ENCODE peak calls at places on chromosomes 12 and 14, in four cellular contexts. R is IMR-90, Z is GM12878, C is K562. V is an unnamed sample.

GRCh38 chr12:39575498-39575875 is 44.1 kb downstream of the ABCD2 start:
- DNase-seq in R (no peak), Z (no peak), C (no peak), V (no peak)

GRCh38 chr12:57618966-57619433 is 7.8 kb downstream of the ARHGEF25 start:
- DNase-seq in R (no peak), Z (no peak), C (no peak), V (no peak)

GRCh38 chr12:120242275-120242799 is 23.2 kb downstream of the PXN start:
- DNase-seq in R (no peak), Z (no peak), C (peak), V (peak)

GRCh38 chr12:108890208-108890607 is 10.3 kb downstream of the DAO start:
- DNase-seq in R (peak), Z (no peak), C (peak), V (peak)

GRCh38 chr14:101480747-101481530 is 80.4 kb upstream of the DIO3 start:
- DNase-seq in R (peak), Z (no peak), C (no peak), V (no peak)

GRCh38 chr12:29763301-29763683 is 20.4 kb downstream of the TMTC1 start:
- DNase-seq in R (no peak), Z (no peak), C (no peak), V (peak)

GRCh38 chr14:99427632-99428315 is 52.9 kb downstream of the SETD3 start:
- DNase-seq in R (peak), Z (no peak), C (no peak), V (no peak)

GRCh38 chr12:118430516-118430915 is 54.2 kb downstream of the SUDS3 start:
- DNase-seq in R (no peak), Z (no peak), C (no peak), V (no peak)

GRCh38 chr12:113196996-113197395 is 11.5 kb downstream of the RITA1 start:
- DNase-seq in R (peak), Z (no peak), C (peak), V (peak)

GRCh38 chr12:52202361-52203078 is 10.7 kb upstream of the KRT80 start:
- DNase-seq in R (peak), Z (no peak), C (no peak), V (no peak)

GRCh38 chr12:74441872-74442271 is 95.8 kb upstream of the ATXN7L3B start:
- DNase-seq in R (no peak), Z (no peak), C (no peak), V (no peak)

GRCh38 chr12:53495903-53496751 is 3.1 kb downstream of the MAP3K12 start:
- DNase-seq in R (peak), Z (peak), C (peak), V (no peak)

GRCh38 chr14:35374273-35374681 is 30.3 kb downstream of the NFKBIA start:
- DNase-seq in R (peak), Z (no peak), C (no peak), V (peak)

GRCh38 chr14:21852061-21852664 is 178.5 kb upstream of the OR4E1 start:
- DNase-seq in R (peak), Z (no peak), C (no peak), V (peak)

GRCh38 chr14:91744068-91744480 is 12.2 kb upstream of the CATSPERB start:
- DNase-seq in R (no peak), Z (no peak), C (no peak), V (peak)

DNA sequence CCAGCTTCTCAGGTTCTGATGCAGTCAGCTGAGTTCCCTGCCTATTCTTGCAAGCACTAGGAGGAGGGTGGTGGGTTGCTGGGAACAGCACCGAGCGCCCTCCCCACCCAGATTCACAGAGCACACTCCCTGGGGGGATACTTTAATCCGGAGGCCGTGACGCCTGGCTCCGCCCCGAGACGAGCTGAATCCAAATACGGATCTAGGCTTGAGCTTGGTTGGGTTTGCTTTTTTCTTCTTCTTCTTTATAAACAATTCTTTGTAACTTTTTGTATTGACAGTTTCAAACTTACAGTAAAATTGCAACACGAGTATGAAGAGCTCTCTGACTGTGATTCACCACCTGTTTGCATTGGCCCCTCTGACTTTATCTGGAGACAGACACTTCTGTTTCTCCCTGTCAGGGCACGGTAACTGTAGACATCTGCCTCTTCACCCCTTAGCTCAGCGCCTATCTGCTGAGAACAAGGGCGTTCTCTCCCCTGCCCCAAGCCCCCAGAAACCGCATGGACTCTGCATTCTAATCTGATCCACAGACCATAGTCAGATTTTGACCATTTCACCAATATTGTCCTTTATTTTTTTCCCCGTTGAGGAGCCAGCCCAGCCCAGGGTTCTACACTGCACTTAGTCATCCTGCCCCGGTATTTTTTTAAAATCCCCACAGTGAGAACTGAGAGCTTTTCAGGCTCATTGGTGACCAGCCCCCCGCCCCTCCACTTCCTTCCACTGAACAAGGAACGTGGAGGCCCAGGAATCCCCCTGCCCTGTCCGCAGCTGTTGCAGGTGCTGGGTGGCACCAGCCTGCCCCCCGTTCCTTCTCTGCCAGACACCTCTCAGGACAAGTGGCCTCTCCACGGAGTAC is 11.5 kb downstream of the RHOF start:
- DNase-seq in R (peak), Z (no peak), C (peak), V (no peak)
- H3K9ac ChIP-seq in R (peak), Z (peak), C (peak), V (no peak)

GRCh38 chr12:93748672-93749403 is 71.7 kb downstream of the CRADD start:
- DNase-seq in R (no peak), Z (no peak), C (peak), V (no peak)
- TF ChIP-seq FOS in R (no peak), Z (no peak), C (no peak), V (no peak)

GRCh38 chr14:89660183-89660582 is 243.2 kb upstream of the FOXN3 start:
- DNase-seq in R (peak), Z (no peak), C (no peak), V (no peak)
- H3K9ac ChIP-seq in R (no peak), Z (no peak), C (no peak), V (no peak)

GRCh38 chr14:26163761-26164160 is 434.1 kb downstream of the NOVA1 start:
- DNase-seq in R (peak), Z (no peak), C (no peak), V (peak)
- TF ChIP-seq FOS in R (no peak), Z (no peak), C (no peak), V (no peak)

GRCh38 chr12:92503977-92504966 is 198.5 kb upstream of the PLEKHG7 start:
- DNase-seq in R (no peak), Z (no peak), C (no peak), V (no peak)

GRCh38 chr12:92505373-92506340 is 197.1 kb upstream of the PLEKHG7 start:
- DNase-seq in R (peak), Z (peak), C (no peak), V (peak)

GRCh38 chr12:92503029-92503931 is 199.5 kb upstream of the PLEKHG7 start:
- DNase-seq in R (no peak), Z (peak), C (no peak), V (no peak)

GRCh38 chr12:92506460-92506859 is 196.3 kb upstream of the PLEKHG7 start:
- DNase-seq in R (no peak), Z (no peak), C (no peak), V (peak)

GRCh38 chr12:92502417-92503028 is 200.3 kb upstream of the PLEKHG7 start:
- DNase-seq in R (no peak), Z (peak), C (no peak), V (no peak)
- H3K9ac ChIP-seq in R (no peak), Z (peak), C (no peak), V (no peak)

GRCh38 chr14:90087433-90087832 is 25.6 kb downstream of the KCNK13 start:
- DNase-seq in R (peak), Z (no peak), C (no peak), V (no peak)

GRCh38 chr14:90088160-90088559 is 26.4 kb downstream of the KCNK13 start:
- DNase-seq in R (no peak), Z (no peak), C (no peak), V (no peak)

GRCh38 chr14:90093942-90094595 is 32.3 kb downstream of the KCNK13 start:
- DNase-seq in R (no peak), Z (no peak), C (no peak), V (no peak)

DNA sequence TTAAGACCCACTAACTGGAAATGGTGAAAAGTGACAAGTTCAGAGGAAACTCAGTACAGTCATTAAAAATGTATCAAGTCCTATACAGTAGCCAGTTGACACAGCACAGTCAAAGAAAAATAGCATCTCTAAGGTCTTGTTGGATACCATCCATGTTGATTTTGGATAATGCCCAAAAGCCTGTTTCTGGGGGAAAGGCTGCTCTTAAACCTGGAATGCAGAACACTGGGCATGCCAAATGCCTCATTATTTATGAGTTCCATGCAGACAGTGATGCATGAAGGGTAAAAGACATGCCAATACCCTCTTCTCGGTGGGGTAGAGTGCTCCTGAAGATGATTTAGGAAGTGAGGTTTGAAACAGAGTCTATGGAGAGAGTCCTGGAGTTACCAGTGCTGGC is 29.6 kb downstream of the KCNK13 start:
- DNase-seq in R (peak), Z (no peak), C (no peak), V (peak)
- TF ChIP-seq FOS in R (no peak), Z (no peak), C (no peak), V (no peak)